ENCODE peak calls at places on chromosomes 1 and 21, in seven cellular contexts. Z, K, W, C, Q, T and J are unnamed samples.

GRCh38 chr21:34544032-34544496 is 32.1 kb upstream of the KCNE1 start:
- DNase-seq in W (peak; percentile 96), Q (peak; percentile 59), T (peak; percentile 75), C (no peak), K (peak; percentile 62), Z (peak; percentile 76), J (peak; percentile 79)

GRCh38 chr1:20697560-20697959 is 20.2 kb downstream of the KIF17 start:
- DNase-seq in Q (no peak), C (no peak), Z (no peak), K (no peak), T (no peak), W (no peak), J (no peak)

GRCh38 chr1:219528633-219529032 is 84.3 kb downstream of the ZC3H11B start:
- DNase-seq in Q (no peak), C (no peak), W (no peak), Z (no peak), T (no peak), K (no peak), J (no peak)

GRCh38 chr1:37655274-37655673 is 20.6 kb upstream of the RSPO1 start:
- DNase-seq in C (no peak), Z (no peak), T (peak; percentile 3), W (no peak), K (no peak), Q (no peak), J (no peak)

GRCh38 chr21:42745511-42746239 is 92.3 kb downstream of the PDE9A start:
- DNase-seq in Q (peak; percentile 28), C (peak; percentile 56), W (no peak), K (no peak), T (no peak), Z (no peak), J (no peak)

GRCh38 chr1:246139745-246140182 is 367.3 kb downstream of the SMYD3 start:
- DNase-seq in T (peak; percentile 99), K (no peak), Q (no peak), W (peak; percentile 74), Z (peak; percentile 86), C (no peak), J (peak; percentile 69)

GRCh38 chr1:161792740-161793139 is 26.6 kb downstream of the ATF6 start:
- DNase-seq in Z (peak; percentile 83), W (peak; percentile 90), C (no peak), K (peak; percentile 70), Q (peak; percentile 14), T (peak; percentile 96), J (peak; percentile 88)

GRCh38 chr1:2019162-2019542 is at the start of gene GABRD:
- DNase-seq in C (no peak), T (no peak), W (peak; percentile 16), K (no peak), Z (no peak), Q (peak; percentile 21), J (no peak)

GRCh38 chr1:162632234-162632666 is at the start of gene DDR2:
- DNase-seq in Q (no peak), T (no peak), K (peak; percentile 97), W (peak; percentile 40), Z (peak; percentile 99), C (peak; percentile 89), J (peak; percentile 81)

GRCh38 chr1:94856004-94856403 is 35.8 kb downstream of the SLC44A3 start:
- DNase-seq in Z (no peak), C (no peak), W (no peak), K (no peak), Q (no peak), T (no peak), J (no peak)

GRCh38 chr1:93692983-93693591 is 11.4 kb upstream of the BCAR3 start:
- DNase-seq in Q (peak; percentile 69), T (peak; percentile 97), K (no peak), Z (peak; percentile 89), C (no peak), W (peak; percentile 86), J (peak; percentile 77)

GRCh38 chr1:108107658-108108057 is 92.5 kb downstream of the SLC25A24 start:
- DNase-seq in T (peak; percentile 58), Q (peak; percentile 43), W (peak; percentile 22), C (no peak), K (peak; percentile 47), Z (peak; percentile 59), J (no peak)

GRCh38 chr1:167658574-167659328 is 28.7 kb downstream of the RCSD1 start:
- DNase-seq in C (no peak), K (no peak), Q (no peak), T (no peak), W (peak; percentile 27), Z (peak; percentile 53), J (peak; percentile 61)